ENCODE peak calls at places on chromosome 21, in eight cellular contexts. W is heart right ventricle, A is Caco-2, N is AG09309, E is A549, T is cardiac fibroblast, B is GM13976, F is left lung. O is an unnamed sample.

GRCh38 chr21:39837861-39838359 is 29.3 kb upstream of the PCP4 start:
- DNase-seq in W (no peak), A (no peak), N (no peak), E (no peak), T (no peak), B (no peak), F (no peak), O (no peak)

GRCh38 chr21:38527737-38528136 is 29.5 kb upstream of the ERG start:
- DNase-seq in W (no peak), A (peak; percentile 5), N (no peak), E (no peak), T (no peak), B (no peak), F (no peak), O (no peak)

GRCh38 chr21:25895565-25896205 is 160.9 kb downstream of the GABPA start:
- DNase-seq in W (no peak), A (no peak), N (peak; percentile 4), E (no peak), T (peak; percentile 59), B (no peak), F (no peak), O (no peak)

GRCh38 chr21:38712076-38712475 is 93.7 kb upstream of the ETS2 start:
- DNase-seq in W (no peak), A (peak; percentile 67), N (no peak), E (peak; percentile 58), T (peak; percentile 62), B (peak; percentile 30), F (no peak), O (no peak)

GRCh38 chr21:17542371-17542992 is 29.6 kb downstream of the CXADR start:
- DNase-seq in W (no peak), A (peak; percentile 57), N (no peak), E (peak; percentile 37), T (no peak), B (no peak), F (no peak), O (no peak)

GRCh38 chr21:25626752-25627151 is 12.3 kb upstream of the JAM2 start:
- DNase-seq in W (peak; percentile 23), A (no peak), N (no peak), E (no peak), T (no peak), B (no peak), F (no peak), O (no peak)

GRCh38 chr21:39316062-39316461 is 2.6 kb upstream of the BRWD1 start:
- DNase-seq in W (no peak), A (no peak), N (no peak), E (no peak), T (no peak), B (no peak), F (no peak), O (no peak)

GRCh38 chr21:33858672-33859372 is 56.8 kb downstream of the ATP5PO start:
- DNase-seq in W (no peak), A (no peak), N (no peak), E (no peak), T (no peak), B (no peak), F (no peak), O (no peak)

GRCh38 chr21:42513151-42513984 is at the start of gene SLC37A1:
- DNase-seq in W (peak; percentile 42), A (peak; percentile 44), N (no peak), E (peak; percentile 6), T (peak; percentile 18), B (peak; percentile 76), F (peak; percentile 91), O (no peak)

GRCh38 chr21:19692231-19692630 is 1288.6 kb upstream of the TMPRSS15 start:
- DNase-seq in W (no peak), A (no peak), N (no peak), E (no peak), T (no peak), B (no peak), F (no peak), O (no peak)

GRCh38 chr21:26845066-26845749 is at the start of gene ADAMTS1:
- DNase-seq in W (peak; percentile 94), A (no peak), N (peak; percentile 80), E (peak; percentile 38), T (peak; percentile 91), B (peak; percentile 43), F (peak; percentile 84), O (peak; percentile 92)

GRCh38 chr21:23162213-23162946 is 2164.2 kb downstream of the NCAM2 start:
- DNase-seq in W (no peak), A (no peak), N (no peak), E (no peak), T (no peak), B (no peak), F (no peak), O (no peak)

GRCh38 chr21:18840239-18840638 is 436.7 kb upstream of the TMPRSS15 start:
- DNase-seq in W (no peak), A (peak; percentile 16), N (no peak), E (peak; percentile 16), T (peak; percentile 16), B (no peak), F (no peak), O (no peak)

GRCh38 chr21:45142469-45142868 is 68.1 kb downstream of the ADARB1 start:
- DNase-seq in W (no peak), A (no peak), N (no peak), E (no peak), T (peak; percentile 70), B (no peak), F (no peak), O (no peak)

GRCh38 chr21:38804617-38805281 is 980 bp upstream of the ETS2 start:
- DNase-seq in W (peak; percentile 83), A (peak; percentile 80), N (no peak), E (peak; percentile 69), T (no peak), B (peak; percentile 56), F (peak; percentile 94), O (peak; percentile 47)

GRCh38 chr21:38352536-38353219 is 95.9 kb downstream of the KCNJ15 start:
- DNase-seq in W (no peak), A (peak; percentile 33), N (peak; percentile 38), E (peak; percentile 71), T (peak; percentile 90), B (peak; percentile 63), F (no peak), O (peak; percentile 72)

GRCh38 chr21:38897532-38898421 is 92.0 kb downstream of the ETS2 start:
- DNase-seq in W (no peak), A (no peak), N (no peak), E (no peak), T (no peak), B (no peak), F (no peak), O (no peak)

GRCh38 chr21:32099812-32100416 is 178.9 kb downstream of the MIS18A start:
- DNase-seq in W (no peak), A (no peak), N (no peak), E (peak; percentile 2), T (no peak), B (no peak), F (no peak), O (no peak)

GRCh38 chr21:31198575-31198974 is 145.5 kb downstream of the TIAM1 start:
- DNase-seq in W (no peak), A (peak; percentile 43), N (no peak), E (peak; percentile 36), T (peak; percentile 77), B (peak; percentile 43), F (no peak), O (no peak)

GRCh38 chr21:38925923-38926322 is 120.2 kb downstream of the ETS2 start:
- DNase-seq in W (peak; percentile 60), A (no peak), N (peak; percentile 76), E (no peak), T (peak; percentile 91), B (no peak), F (peak; percentile 76), O (no peak)

GRCh38 chr21:35325953-35326352 is 276.9 kb upstream of the RUNX1 start:
- DNase-seq in W (no peak), A (no peak), N (no peak), E (no peak), T (no peak), B (no peak), F (no peak), O (no peak)

GRCh38 chr21:25859264-25859931 is 124.6 kb downstream of the GABPA start:
- DNase-seq in W (no peak), A (no peak), N (no peak), E (no peak), T (no peak), B (no peak), F (no peak), O (no peak)

GRCh38 chr21:19999369-20000272 is 998.6 kb upstream of the NCAM2 start:
- DNase-seq in W (no peak), A (peak; percentile 47), N (no peak), E (no peak), T (no peak), B (no peak), F (peak; percentile 66), O (no peak)

GRCh38 chr21:17725339-17725738 is 93.8 kb downstream of the C21orf91 start:
- DNase-seq in W (no peak), A (no peak), N (no peak), E (no peak), T (no peak), B (no peak), F (no peak), O (no peak)

GRCh38 chr21:31733521-31734149 is 1.7 kb upstream of the SCAF4 start:
- DNase-seq in W (no peak), A (no peak), N (no peak), E (no peak), T (no peak), B (no peak), F (no peak), O (no peak)

GRCh38 chr21:14773777-14774345 is 227.7 kb upstream of the SAMSN1 start:
- DNase-seq in W (peak; percentile 11), A (peak; percentile 55), N (no peak), E (peak; percentile 19), T (peak; percentile 76), B (peak; percentile 20), F (no peak), O (no peak)
- TF ChIP-seq CTCF in W (peak; percentile 33), A (peak; percentile 48), N (no peak), E (peak; percentile 7), T (peak; percentile 75), B (peak; percentile 52), F (peak; percentile 49), O (peak; percentile 35)

GRCh38 chr21:41360072-41360821 is 1.6 kb upstream of the MX2 start:
- DNase-seq in W (no peak), A (no peak), N (no peak), E (no peak), T (peak; percentile 42), B (no peak), F (no peak), O (peak; percentile 34)
- TF ChIP-seq CTCF in W (peak; percentile 23), A (no peak), N (no peak), E (no peak), T (no peak), B (no peak), F (no peak), O (no peak)

DNA sequence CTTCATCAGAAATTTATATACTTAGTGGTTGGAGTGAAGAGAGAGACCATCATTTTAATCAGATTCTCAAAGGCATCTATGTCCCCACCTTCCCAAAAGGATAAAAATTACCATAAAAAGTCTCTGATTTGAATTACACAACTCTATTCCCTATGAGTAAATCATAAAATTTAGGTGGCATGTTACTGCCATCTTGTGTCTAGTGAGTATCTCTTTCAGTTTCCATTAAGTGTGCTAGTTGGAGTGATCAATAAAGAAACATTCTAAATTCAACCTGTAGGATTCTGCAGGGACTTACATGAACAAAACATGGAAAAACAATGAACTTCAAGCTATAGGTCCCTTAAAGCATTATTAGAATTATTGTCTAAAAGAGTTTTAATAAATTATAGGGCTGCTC is 655.4 kb downstream of the LTN1 start:
- DNase-seq in W (no peak), A (peak; percentile 36), N (peak; percentile 51), E (peak; percentile 11), T (peak; percentile 82), B (no peak), F (no peak), O (no peak)
- TF ChIP-seq CTCF in W (peak; percentile 59), A (no peak), N (peak; percentile 44), E (no peak), T (peak; percentile 44), B (no peak), F (peak; percentile 36), O (no peak)

GRCh38 chr21:36757246-36757645 is 58.3 kb downstream of the SIM2 start:
- DNase-seq in W (no peak), A (no peak), N (no peak), E (no peak), T (no peak), B (no peak), F (no peak), O (no peak)
- TF ChIP-seq CTCF in W (no peak), A (no peak), N (no peak), E (no peak), T (no peak), B (no peak), F (no peak), O (no peak)

O was measured in mesothelial cell of epicardium.